ENCODE peak calls at places on chromosomes 3 and 15, in four cellular contexts. R is H1, V is K562, Q is SK-N-SH. E is an unnamed sample.

GRCh38 chr3:52827441-52827840 is 3.0 kb downstream of the ITIH4 start:
- DNase-seq in Q (no peak), R (no peak), V (no peak), E (no peak)

GRCh38 chr3:134525293-134525692 is 39.4 kb downstream of the CEP63 start:
- DNase-seq in R (no peak), Q (no peak), V (no peak), E (no peak)

GRCh38 chr3:57086201-57086600 is 25.7 kb downstream of the SPATA12 start:
- DNase-seq in Q (no peak), V (no peak), R (no peak), E (no peak)

GRCh38 chr15:41822471-41822870 is 5.4 kb upstream of the JMJD7 start:
- DNase-seq in Q (no peak), R (no peak), V (no peak), E (no peak)

GRCh38 chr3:131712662-131713061 is 209.9 kb upstream of the MRPL3 start:
- DNase-seq in Q (peak), R (no peak), V (no peak), E (no peak)

GRCh38 chr3:71551286-71551919 is 32.1 kb downstream of the FOXP1 start:
- DNase-seq in V (no peak), R (no peak), Q (no peak), E (no peak)

GRCh38 chr15:67884514-67885225 is 44.8 kb upstream of the RNU6-1 start:
- DNase-seq in V (peak), Q (peak), R (peak), E (no peak)

GRCh38 chr15:34737379-34737928 is 17.3 kb downstream of the GJD2 start:
- DNase-seq in Q (no peak), V (no peak), R (no peak), E (no peak)

GRCh38 chr3:157956850-157957249 is 149.4 kb downstream of the SHOX2 start:
- DNase-seq in R (no peak), Q (no peak), V (no peak), E (no peak)

GRCh38 chr3:125351152-125351551 is 24.0 kb downstream of the ZNF148 start:
- DNase-seq in V (no peak), R (no peak), Q (no peak), E (no peak)

GRCh38 chr3:51873253-51873766 is 2.1 kb downstream of the IQCF5 start:
- DNase-seq in V (no peak), Q (no peak), R (no peak), E (no peak)

GRCh38 chr3:152097770-152098169 is 171.0 kb upstream of the MBNL1 start:
- DNase-seq in V (no peak), R (no peak), Q (no peak), E (no peak)

GRCh38 chr3:9314796-9315195 is 48.1 kb upstream of the THUMPD3 start:
- DNase-seq in R (no peak), Q (peak), V (no peak), E (no peak)

GRCh38 chr3:9316881-9317341 is 45.9 kb upstream of the THUMPD3 start:
- DNase-seq in V (no peak), Q (no peak), R (no peak), E (no peak)

GRCh38 chr3:9310043-9310442 is 52.8 kb upstream of the THUMPD3 start:
- DNase-seq in R (no peak), Q (no peak), V (no peak), E (no peak)

GRCh38 chr3:9308298-9308990 is 54.4 kb upstream of the THUMPD3 start:
- DNase-seq in Q (no peak), V (no peak), R (no peak), E (no peak)

GRCh38 chr3:9311265-9311664 is 51.6 kb upstream of the THUMPD3 start:
- DNase-seq in V (no peak), Q (no peak), R (no peak), E (no peak)
- TF ChIP-seq POLR2AphosphoS5 in V (no peak), Q (no peak), R (no peak), E (no peak)

DNA sequence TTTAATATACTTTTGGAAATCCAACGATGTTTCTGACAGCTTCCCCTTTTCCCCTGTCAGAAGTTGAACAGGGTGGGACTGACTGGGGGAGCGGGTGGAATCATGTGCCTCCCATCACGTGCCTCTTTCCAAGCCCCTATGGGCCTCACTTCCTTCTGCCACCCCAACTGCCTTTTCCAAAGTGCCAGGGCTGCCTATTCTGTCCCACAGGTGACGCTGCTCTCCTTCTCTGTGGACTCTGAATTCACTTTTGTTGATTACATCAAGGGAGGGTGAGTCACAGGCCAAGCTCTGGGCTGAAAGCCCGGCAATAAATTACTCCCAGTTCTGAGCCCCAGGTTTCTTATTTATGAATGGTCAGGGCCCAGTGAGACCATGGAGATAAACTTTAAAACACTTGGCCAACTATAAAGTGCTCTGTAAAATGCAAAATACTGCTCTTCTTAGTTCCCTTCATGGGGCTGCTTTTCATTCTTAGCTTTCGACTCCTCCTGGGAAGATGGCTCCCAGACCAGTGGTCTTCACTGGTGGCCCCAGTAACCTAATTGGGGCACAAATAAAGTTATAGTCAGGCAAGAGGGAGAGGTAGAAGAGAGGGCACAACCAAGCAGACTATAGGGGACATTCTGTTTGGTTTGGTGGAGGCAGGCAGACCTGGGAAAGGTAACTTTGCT is 12.3 kb downstream of the CPNE9 start:
- DNase-seq in Q (no peak), R (no peak), V (peak), E (no peak)
- TF ChIP-seq TAF1 in Q (no peak), R (no peak), V (peak), E (no peak)

DNA sequence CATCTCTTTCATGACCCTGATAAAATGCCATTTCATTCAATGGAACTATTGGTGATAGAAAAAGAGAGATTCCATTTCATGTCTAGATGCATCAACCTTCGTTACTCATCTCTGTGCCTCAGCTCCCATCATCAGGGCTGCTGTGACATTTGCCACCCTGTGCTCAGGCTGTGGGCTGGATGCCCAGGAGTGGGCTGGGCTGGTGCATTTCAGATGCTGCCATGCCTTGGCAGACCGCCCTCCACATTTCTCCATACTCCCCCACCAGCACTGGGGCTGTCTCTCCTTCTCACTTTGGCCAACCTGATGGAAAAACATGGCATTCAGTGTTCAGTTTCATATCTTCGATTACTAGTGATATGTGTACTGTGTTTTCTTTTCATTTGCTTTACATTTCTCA is 59.1 kb downstream of the DNASE1L3 start:
- DNase-seq in Q (no peak), R (no peak), V (no peak), E (no peak)
- TF ChIP-seq POLR2AphosphoS5 in Q (no peak), R (no peak), V (no peak), E (no peak)

GRCh38 chr3:43016513-43016865 is 37.4 kb downstream of the GASK1A start:
- DNase-seq in R (no peak), V (no peak), Q (no peak), E (no peak)

GRCh38 chr3:43017038-43017437 is 37.9 kb downstream of the GASK1A start:
- DNase-seq in Q (no peak), R (no peak), V (no peak), E (no peak)

GRCh38 chr3:43014216-43014615 is 35.1 kb downstream of the GASK1A start:
- DNase-seq in Q (no peak), V (no peak), R (no peak), E (no peak)

GRCh38 chr3:43014990-43015389 is 35.9 kb downstream of the GASK1A start:
- DNase-seq in Q (no peak), V (no peak), R (no peak), E (no peak)

GRCh38 chr3:43015572-43016512 is 36.7 kb downstream of the GASK1A start:
- DNase-seq in R (no peak), V (no peak), Q (no peak), E (no peak)
- TF ChIP-seq TAF1 in R (no peak), V (no peak), Q (no peak), E (no peak)

DNA sequence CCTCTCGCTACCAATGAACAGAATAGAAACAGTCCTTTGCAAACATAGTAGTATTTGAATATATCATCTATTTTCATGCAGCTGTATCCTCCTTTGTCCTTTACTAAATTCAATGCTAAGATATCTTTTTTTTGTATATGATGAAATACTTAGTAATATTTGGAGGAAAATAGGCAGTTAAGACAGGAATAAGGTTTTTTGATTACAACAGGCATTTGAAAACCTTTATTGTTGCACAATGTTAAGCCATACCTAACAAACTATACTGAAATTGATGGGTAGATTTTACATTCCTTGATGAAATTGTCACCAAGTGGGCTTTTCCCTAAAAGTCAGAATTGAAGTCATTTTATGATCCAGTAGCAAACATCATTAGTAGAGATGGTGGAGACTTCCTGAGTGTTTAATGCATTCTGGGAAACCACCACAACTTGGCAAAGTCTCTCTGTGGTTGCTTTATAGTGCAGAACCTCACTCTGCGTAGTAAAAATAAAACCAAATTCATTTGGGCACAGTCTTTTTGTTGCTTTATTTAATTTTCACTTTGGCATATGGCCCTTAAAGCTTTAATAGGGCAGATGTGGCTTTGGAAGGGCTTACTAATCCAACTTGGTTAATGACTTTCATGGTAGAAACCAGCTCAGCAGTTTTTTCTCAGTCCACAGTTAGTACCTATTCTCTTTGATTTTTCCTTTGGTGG is 216.1 kb downstream of the DIPK2A start:
- DNase-seq in V (no peak), Q (no peak), R (no peak), E (no peak)
- TF ChIP-seq POLR2AphosphoS5 in V (no peak), Q (no peak), R (no peak), E (no peak)

DNA sequence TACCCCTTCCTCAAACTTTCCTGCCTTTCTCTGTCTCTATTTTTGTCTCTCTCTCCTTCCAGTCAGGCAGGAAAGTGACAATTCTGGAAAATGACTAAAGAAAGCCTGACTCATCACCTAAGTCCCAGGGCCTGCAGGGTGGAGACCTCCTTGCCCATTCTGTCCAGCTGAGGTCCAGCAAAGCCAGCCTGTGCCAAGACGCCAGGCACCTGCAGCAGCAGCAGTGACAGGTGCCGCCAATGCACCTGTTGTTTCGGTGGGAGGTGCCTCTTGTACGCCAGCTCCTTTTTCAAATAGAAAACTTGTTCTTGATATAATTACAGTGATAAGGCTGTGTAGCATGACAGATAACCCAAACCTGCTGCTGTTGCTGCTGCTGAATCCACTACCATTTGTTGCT is 501.3 kb downstream of the NTRK3 start:
- DNase-seq in V (no peak), R (no peak), Q (no peak), E (no peak)
- TF ChIP-seq TAF1 in V (no peak), R (no peak), Q (no peak), E (no peak)

GRCh38 chr15:99305761-99306505 is 54.7 kb downstream of the LRRC28 start:
- DNase-seq in Q (no peak), R (no peak), V (no peak), E (no peak)
- TF ChIP-seq POLR2AphosphoS5 in Q (no peak), R (no peak), V (no peak), E (no peak)

GRCh38 chr3:36944641-36945270 is at the start of gene TRANK1:
- DNase-seq in R (no peak), Q (no peak), V (no peak), E (peak)
- TF ChIP-seq TAF1 in R (peak), Q (no peak), V (no peak), E (no peak)

GRCh38 chr15:55250951-55251350 is 38.7 kb downstream of the RAB27A start:
- DNase-seq in Q (no peak), V (no peak), R (no peak), E (no peak)

GRCh38 chr15:55248895-55249294 is 40.7 kb downstream of the RAB27A start:
- DNase-seq in R (no peak), V (no peak), Q (no peak), E (no peak)

GRCh38 chr15:55247766-55248427 is 41.7 kb downstream of the RAB27A start:
- DNase-seq in R (no peak), V (no peak), Q (no peak), E (no peak)

GRCh38 chr15:55247276-55247675 is 42.3 kb downstream of the RAB27A start:
- DNase-seq in V (no peak), R (no peak), Q (no peak), E (no peak)

GRCh38 chr15:55250392-55250791 is 39.2 kb downstream of the RAB27A start:
- DNase-seq in V (no peak), R (no peak), Q (no peak), E (no peak)
- TF ChIP-seq POLR2AphosphoS5 in V (no peak), R (no peak), Q (no peak), E (no peak)

E was measured in GM12891.